ENCODE peak calls at places on chromosomes 4 and X, in five cellular contexts. Z, F, T, O and V are unnamed samples.

GRCh38 chr4:179110356-179110755 is 1668.1 kb upstream of the AGA start:
- DNase-seq in Z (peak), F (no peak), T (no peak), O (no peak), V (peak)

GRCh38 chr4:53861856-53862610 is 202.4 kb downstream of the CHIC2 start:
- DNase-seq in Z (peak), T (no peak), F (peak), O (peak), V (peak)

GRCh38 chr4:98484031-98484430 is 174.4 kb downstream of the TSPAN5 start:
- DNase-seq in O (no peak), T (no peak), F (peak), Z (no peak), V (peak)

GRCh38 chr4:111639876-111640275 is 505.4 kb upstream of the FAM241A start:
- DNase-seq in Z (no peak), O (no peak), F (peak), T (no peak), V (no peak)

GRCh38 chr4:85491527-85491926 is 16.6 kb downstream of the ARHGAP24 start:
- DNase-seq in Z (no peak), T (no peak), O (no peak), F (no peak), V (no peak)

GRCh38 chrX:72307646-72308051 is 1.9 kb upstream of the CITED1 start:
- DNase-seq in O (no peak), F (no peak), T (no peak), Z (no peak), V (no peak)

GRCh38 chrX:27680726-27681125 is 90.6 kb downstream of the DCAF8L2 start:
- DNase-seq in O (no peak), Z (peak), F (peak), T (no peak), V (peak)

GRCh38 chr4:98929341-98930267 is 671 bp upstream of the EIF4E start:
- DNase-seq in Z (peak), T (no peak), F (peak), O (peak), V (peak)

GRCh38 chr4:75179510-75179909 is 246.6 kb downstream of the PARM1 start:
- DNase-seq in Z (no peak), T (no peak), F (no peak), O (no peak), V (no peak)

GRCh38 chr4:108450236-108450898 is 170.0 kb upstream of the RPL34 start:
- DNase-seq in O (no peak), Z (no peak), T (no peak), F (no peak), V (no peak)

GRCh38 chr4:189090174-189090814 is 850.4 kb upstream of the FRG1 start:
- DNase-seq in O (no peak), Z (peak), F (no peak), T (no peak), V (no peak)

GRCh38 chr4:8832130-8832930 is 39.3 kb downstream of the HMX1 start:
- DNase-seq in T (peak), Z (no peak), O (peak), F (no peak), V (no peak)

GRCh38 chr4:159540501-159540900 is 437.6 kb downstream of the RAPGEF2 start:
- DNase-seq in O (no peak), Z (no peak), T (no peak), F (no peak), V (no peak)

GRCh38 chr4:3532714-3533336 is 603 bp upstream of the LRPAP1 start:
- DNase-seq in Z (no peak), O (no peak), T (no peak), F (no peak), V (no peak)

GRCh38 chr4:7063362-7063761 is 4.5 kb downstream of the GRPEL1 start:
- DNase-seq in T (peak), F (no peak), O (no peak), Z (no peak), V (no peak)

GRCh38 chr4:112178731-112179130 is 33.5 kb downstream of the FAM241A start:
- DNase-seq in Z (no peak), O (no peak), T (no peak), F (no peak), V (no peak)

DNA sequence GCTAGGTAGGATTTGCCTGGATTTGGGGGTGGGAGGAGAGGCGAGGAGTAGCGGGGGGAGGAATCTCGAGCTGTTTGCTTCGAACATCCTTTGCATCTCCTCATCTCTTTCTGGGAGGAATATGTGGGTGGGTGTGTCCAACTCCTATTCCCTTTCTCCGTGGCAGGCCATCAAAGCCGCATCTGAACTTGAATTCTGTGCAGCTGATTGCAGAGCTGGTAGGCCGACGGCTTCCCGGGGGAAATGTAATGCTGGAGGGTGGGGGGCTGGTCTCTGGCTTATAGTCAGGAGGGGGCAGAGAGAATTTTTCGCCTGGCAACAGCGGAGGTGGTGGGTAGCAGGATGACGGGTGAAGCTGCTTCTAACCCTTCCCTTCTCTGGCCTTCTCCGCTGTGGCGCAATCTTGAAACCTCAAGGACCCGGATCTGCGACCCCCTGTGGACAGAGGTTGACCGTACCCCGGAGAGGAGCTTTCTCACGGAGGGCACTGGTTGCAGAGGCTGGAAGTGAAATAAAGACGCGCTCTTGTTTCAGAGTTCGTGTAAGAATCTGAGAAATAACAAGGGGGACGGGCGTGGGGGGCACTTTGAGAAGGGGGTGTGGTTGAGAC is 654 bp downstream of the ZCCHC12 start:
- DNase-seq in Z (no peak), O (no peak), F (no peak), T (no peak), V (no peak)
- H3K4me3 ChIP-seq in Z (peak), O (no peak), F (peak), T (peak), V (peak)

DNA sequence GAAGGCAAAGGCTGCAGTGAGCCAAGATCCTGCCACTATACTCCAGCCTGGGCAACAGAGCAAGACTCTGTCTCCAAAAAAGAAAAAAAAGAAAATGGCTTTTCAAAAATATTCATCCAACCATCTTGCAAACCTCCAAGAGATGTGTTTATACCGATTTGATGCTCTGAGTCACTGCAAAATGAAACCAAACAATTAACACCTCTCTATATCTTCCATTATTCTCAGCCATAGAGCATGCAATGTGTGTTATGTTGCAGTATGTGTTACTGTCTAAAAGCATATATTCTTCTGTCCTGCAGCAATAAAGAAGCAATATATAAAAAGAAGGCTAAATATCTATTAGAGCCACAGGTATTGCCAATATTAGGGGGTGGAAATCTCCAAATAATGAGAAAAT is 51.4 kb downstream of the ARAP2 start:
- DNase-seq in Z (no peak), T (no peak), O (no peak), F (no peak), V (no peak)
- TF ChIP-seq CTCF in Z (no peak), T (no peak), O (no peak), F (no peak), V (no peak)

DNA sequence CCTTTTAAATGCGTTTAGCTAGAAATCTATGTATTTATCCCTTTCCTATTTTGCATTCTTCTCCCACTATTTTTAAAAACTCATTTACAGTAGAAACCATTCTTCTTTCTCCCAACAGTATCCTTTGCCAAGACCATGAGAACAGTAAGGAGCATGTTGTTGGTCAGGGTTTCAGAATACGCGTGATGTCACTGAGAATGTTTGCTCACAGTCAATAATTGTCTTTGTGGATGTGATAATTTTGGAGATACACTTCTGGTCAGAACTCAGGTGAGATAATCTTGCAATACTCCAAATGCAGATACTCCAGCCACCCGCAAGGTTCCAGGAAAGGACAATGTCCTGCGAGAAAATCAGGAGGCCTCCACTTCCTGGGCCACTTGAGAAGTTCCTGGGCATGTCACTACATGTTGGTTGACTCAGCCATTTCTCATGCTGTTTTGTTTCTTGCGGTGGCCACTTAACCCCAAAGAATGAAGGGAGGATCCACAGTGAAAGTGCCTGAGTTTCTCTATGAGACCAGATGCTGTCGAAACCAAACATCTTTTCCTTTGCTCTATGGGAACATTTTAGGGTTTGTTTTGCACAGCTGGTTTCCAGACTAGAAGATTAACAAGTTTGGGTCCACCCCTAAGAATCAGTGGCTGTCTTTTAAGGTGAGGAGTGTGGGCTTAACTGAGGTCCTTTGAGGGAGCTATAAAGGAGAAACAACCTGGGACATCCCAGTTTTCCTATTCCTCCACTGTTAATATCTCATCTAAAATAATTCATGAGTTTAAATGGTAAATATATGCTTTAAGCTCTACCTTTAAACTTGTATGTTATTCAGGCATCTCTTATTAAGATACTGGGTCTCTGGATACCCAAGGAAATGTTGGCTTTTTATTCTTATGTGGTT is 116.0 kb downstream of the SOWAHB start:
- DNase-seq in T (no peak), O (no peak), Z (peak), F (peak), V (peak)
- H3K4me3 ChIP-seq in T (no peak), O (no peak), Z (peak), F (peak), V (peak)

GRCh38 chrX:64642482-64642881 is 247.2 kb upstream of the MTMR8 start:
- DNase-seq in Z (no peak), O (no peak), T (no peak), F (no peak), V (no peak)
- TF ChIP-seq CTCF in Z (peak), O (no peak), T (no peak), F (no peak), V (peak)

GRCh38 chr4:29142708-29143107 is 1577.5 kb upstream of the PCDH7 start:
- DNase-seq in F (no peak), T (no peak), O (no peak), Z (no peak), V (no peak)
- H3K4me3 ChIP-seq in F (no peak), T (no peak), O (no peak), Z (no peak), V (no peak)

DNA sequence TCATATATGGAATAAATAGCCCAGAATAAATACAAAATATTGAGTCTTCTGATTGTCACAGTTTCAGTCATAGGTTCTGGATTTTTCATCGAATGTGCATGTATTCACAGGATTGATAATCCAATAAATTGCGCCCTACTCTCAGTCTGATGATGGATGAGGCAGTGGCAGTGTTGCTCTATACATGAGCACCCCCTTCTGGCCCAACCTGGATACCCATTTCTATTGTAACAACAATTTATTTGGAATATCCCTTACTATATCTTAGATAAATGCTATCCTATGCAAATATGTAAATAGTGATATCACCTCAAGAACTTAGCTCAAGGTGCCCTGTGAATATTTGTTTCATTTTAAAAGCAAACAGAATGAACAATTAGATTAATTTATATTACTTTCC is 733.7 kb upstream of the PABPC4L start:
- DNase-seq in F (no peak), T (no peak), O (no peak), Z (peak), V (no peak)
- TF ChIP-seq CTCF in F (no peak), T (no peak), O (no peak), Z (peak), V (peak)

GRCh38 chr4:41288254-41288653 is 31.5 kb downstream of the UCHL1 start:
- DNase-seq in O (no peak), F (no peak), Z (no peak), T (no peak), V (no peak)
- H3K4me3 ChIP-seq in O (no peak), F (no peak), Z (no peak), T (no peak), V (no peak)